ENCODE peak calls at places on chromosomes 6 and 20, in four cellular contexts. O is fibroblast of pulmonary artery; J is CD8-positive, alpha-beta T cell; Q is heart right ventricle. V is an unnamed sample.

GRCh38 chr20:41387433-41387832 is 20.8 kb upstream of the EMILIN3 start:
- DNase-seq in O (no peak), J (no peak), Q (no peak), V (no peak)

GRCh38 chr20:59020938-59021551 is 1.8 kb downstream of the TUBB1 start:
- DNase-seq in O (peak; percentile 59), J (no peak), Q (no peak), V (peak; percentile 56)

GRCh38 chr6:21496275-21496674 is 97.3 kb upstream of the SOX4 start:
- DNase-seq in O (no peak), J (no peak), Q (no peak), V (no peak)

GRCh38 chr6:15659181-15659580 is 3.6 kb downstream of the DTNBP1 start:
- DNase-seq in O (no peak), J (no peak), Q (no peak), V (no peak)

GRCh38 chr20:219290-220115 is 7.6 kb upstream of the DEFB129 start:
- DNase-seq in O (peak; percentile 21), J (no peak), Q (no peak), V (no peak)

GRCh38 chr6:167226791-167227190 is 64.3 kb upstream of the UNC93A start:
- DNase-seq in O (no peak), J (no peak), Q (no peak), V (no peak)

GRCh38 chr20:1752045-1752444 is 94.5 kb upstream of the SIRPG start:
- DNase-seq in O (no peak), J (no peak), Q (no peak), V (no peak)

GRCh38 chr6:38349795-38350194 is 289.9 kb downstream of the BTBD9 start:
- DNase-seq in O (peak; percentile 63), J (no peak), Q (no peak), V (peak; percentile 80)

DNA sequence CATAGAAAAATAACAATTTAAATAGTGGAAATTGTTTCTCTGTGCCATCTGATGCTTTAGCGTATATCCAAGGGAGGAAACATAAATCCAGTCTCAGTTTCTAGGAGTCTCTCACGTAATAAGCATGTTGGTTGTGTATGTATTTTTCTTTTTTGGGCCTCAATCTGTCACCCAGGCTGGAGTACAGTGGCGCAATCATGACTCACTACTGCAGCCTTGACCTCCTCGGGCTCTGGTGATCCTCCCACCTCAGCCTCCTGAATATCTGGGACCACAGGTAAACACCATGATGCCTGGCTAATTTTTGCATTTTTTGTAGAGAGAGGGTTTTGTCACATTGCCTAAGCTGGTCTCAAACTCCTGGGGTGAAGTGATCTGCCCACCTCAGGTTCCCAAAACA is 78.6 kb upstream of the PLN start:
- DNase-seq in O (peak; percentile 22), J (no peak), Q (no peak), V (no peak)
- TF ChIP-seq CTCF in O (no peak), J (no peak), Q (no peak), V (no peak)

DNA sequence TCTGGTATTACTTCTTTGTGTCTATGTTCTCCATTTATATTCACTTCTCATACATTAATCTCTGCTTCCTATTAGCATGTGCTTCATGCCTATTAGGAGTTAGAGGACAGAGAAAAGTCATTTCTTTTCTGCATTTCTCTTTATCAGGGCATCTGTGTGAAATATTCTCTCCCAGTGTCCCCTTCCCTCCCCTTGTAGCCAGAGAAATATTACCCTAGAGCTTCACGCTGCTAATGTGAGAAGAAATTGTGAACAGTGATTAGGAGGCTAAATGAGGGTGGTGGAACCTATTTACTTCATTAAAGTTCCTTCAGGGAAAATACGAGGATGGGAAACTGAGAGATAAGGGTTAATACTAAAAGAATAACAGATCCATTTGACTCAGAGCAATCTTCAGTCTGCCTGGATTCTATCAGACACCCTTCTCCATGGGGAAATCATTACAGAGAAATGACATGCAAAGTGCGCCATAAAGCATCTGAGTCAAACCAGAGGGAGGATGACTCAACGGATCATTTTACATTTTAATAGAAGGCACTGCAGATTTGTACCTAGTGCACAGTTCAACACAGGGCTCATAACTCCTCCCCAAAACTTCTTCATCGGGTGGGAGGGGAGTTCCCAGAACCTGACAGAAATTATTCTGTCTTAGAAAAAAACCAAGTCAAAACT is 131.3 kb downstream of the GJA10 start:
- DNase-seq in O (peak; percentile 72), J (no peak), Q (no peak), V (peak; percentile 89)
- H3K4me3 ChIP-seq in O (no peak overlapping the region), J (no peak overlapping the region), Q (no peak overlapping the region), V (no peak overlapping the region)

GRCh38 chr6:4677011-4677750 is 99.0 kb upstream of the CDYL start:
- DNase-seq in O (no peak), J (no peak), Q (no peak), V (no peak)

GRCh38 chr6:4677751-4678065 is 98.5 kb upstream of the CDYL start:
- DNase-seq in O (no peak), J (no peak), Q (no peak), V (no peak)

GRCh38 chr6:4687656-4687988 is 88.6 kb upstream of the CDYL start:
- DNase-seq in O (no peak), J (no peak), Q (no peak), V (no peak)

GRCh38 chr6:4678506-4679300 is 97.5 kb upstream of the CDYL start:
- DNase-seq in O (no peak), J (no peak), Q (no peak), V (no peak)

GRCh38 chr6:4682431-4683159 is 93.6 kb upstream of the CDYL start:
- DNase-seq in O (peak; percentile 57), J (no peak), Q (no peak), V (no peak)
- TF ChIP-seq CTCF in O (no peak), J (no peak), Q (no peak), V (no peak)

GRCh38 chr20:17227199-17227535 is 327 bp downstream of the PCSK2 start:
- DNase-seq in O (no peak), J (no peak), Q (no peak), V (no peak)

GRCh38 chr20:17226410-17227198 is at the start of gene PCSK2:
- DNase-seq in O (peak; percentile 33), J (no peak), Q (peak; percentile 26), V (peak; percentile 19)

GRCh38 chr20:17228624-17229061 is 1.8 kb downstream of the PCSK2 start:
- DNase-seq in O (no peak), J (no peak), Q (peak; percentile 8), V (no peak)

GRCh38 chr20:17227669-17228623 is 1.1 kb downstream of the PCSK2 start:
- DNase-seq in O (no peak), J (no peak), Q (no peak), V (no peak)

DNA sequence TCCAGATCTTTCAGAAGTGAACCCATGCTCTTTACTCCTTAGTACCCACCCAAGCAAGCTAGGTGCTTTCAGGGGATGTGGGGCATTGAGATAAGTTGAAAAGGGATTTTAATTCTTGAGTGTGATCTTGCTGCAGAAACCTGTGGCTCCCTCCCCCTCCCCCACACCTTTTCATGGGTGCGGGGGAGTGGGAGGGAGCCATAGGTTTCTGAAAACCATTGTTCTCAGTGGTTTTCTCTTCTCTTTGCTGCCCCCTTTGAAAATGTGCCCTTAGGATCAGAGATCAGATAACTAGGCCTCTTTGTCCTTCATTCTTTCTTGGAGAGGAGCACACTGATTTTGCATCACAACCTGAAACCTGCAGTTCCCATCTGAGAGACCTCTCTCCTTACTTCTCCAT is 2.4 kb downstream of the PCSK2 start:
- DNase-seq in O (no peak), J (no peak), Q (no peak), V (no peak)
- H3K4me3 ChIP-seq in O (no peak overlapping the region), J (no peak overlapping the region), Q (no peak overlapping the region), V (no peak overlapping the region)

GRCh38 chr6:155317186-155317585 is 2.9 kb upstream of the TFB1M start:
- DNase-seq in O (peak; percentile 17), J (no peak), Q (no peak), V (peak; percentile 9)
- TF ChIP-seq CTCF in O (peak; percentile 27), J (peak; percentile 45), Q (peak; percentile 34), V (peak; percentile 23)